ENCODE peak calls at places on chromosomes 16 and 17, in eight cellular contexts. One of them, this sample, is unnamed. For H3K4me1, the result is how much of the 10 kb centered on the place peaks cover.

GRCh38 chr16:30437511-30438046 is 7.7 kb upstream of the DCTPP1 start:
- DNase-seq in thyroid gland: peak
- DNase-seq in heart right ventricle: no peak
- DNase-seq in upper lobe of right lung: no peak
- DNase-seq in effector memory CD4-positive, alpha-beta T cell: no peak
- DNase-seq in esophagus squamous epithelium: no peak
- DNase-seq in endothelial cell of umbilical vein: no peak
- DNase-seq in suprapubic skin: no peak
- DNase-seq in this sample: no peak

GRCh38 chr17:67322039-67322787 is 44.2 kb downstream of the PSMD12 start:
- DNase-seq in thyroid gland: no peak
- DNase-seq in heart right ventricle: no peak
- DNase-seq in upper lobe of right lung: no peak
- DNase-seq in effector memory CD4-positive, alpha-beta T cell: no peak
- DNase-seq in esophagus squamous epithelium: no peak
- DNase-seq in endothelial cell of umbilical vein: no peak
- DNase-seq in suprapubic skin: no peak
- DNase-seq in this sample: no peak

GRCh38 chr17:51486091-51486490 is 225.7 kb downstream of the UTP18 start:
- DNase-seq in thyroid gland: peak
- DNase-seq in heart right ventricle: no peak
- DNase-seq in upper lobe of right lung: no peak
- DNase-seq in effector memory CD4-positive, alpha-beta T cell: no peak
- DNase-seq in esophagus squamous epithelium: no peak
- DNase-seq in endothelial cell of umbilical vein: no peak
- DNase-seq in suprapubic skin: no peak
- DNase-seq in this sample: no peak

GRCh38 chr16:88306411-88306810 is 76.3 kb upstream of the ZNF469 start:
- DNase-seq in thyroid gland: no peak
- DNase-seq in heart right ventricle: no peak
- DNase-seq in upper lobe of right lung: no peak
- DNase-seq in effector memory CD4-positive, alpha-beta T cell: no peak
- DNase-seq in esophagus squamous epithelium: no peak
- DNase-seq in endothelial cell of umbilical vein: no peak
- DNase-seq in suprapubic skin: no peak
- DNase-seq in this sample: no peak

GRCh38 chr17:2259769-2260536 is 43.6 kb downstream of the SMG6 start:
- DNase-seq in thyroid gland: no peak
- DNase-seq in heart right ventricle: no peak
- DNase-seq in upper lobe of right lung: no peak
- DNase-seq in effector memory CD4-positive, alpha-beta T cell: peak
- DNase-seq in esophagus squamous epithelium: no peak
- DNase-seq in endothelial cell of umbilical vein: no peak
- DNase-seq in suprapubic skin: no peak
- DNase-seq in this sample: no peak

GRCh38 chr17:27929990-27930389 is 36.8 kb upstream of the LYRM9 start:
- DNase-seq in thyroid gland: no peak
- DNase-seq in heart right ventricle: no peak
- DNase-seq in upper lobe of right lung: no peak
- DNase-seq in effector memory CD4-positive, alpha-beta T cell: no peak
- DNase-seq in esophagus squamous epithelium: no peak
- DNase-seq in endothelial cell of umbilical vein: no peak
- DNase-seq in suprapubic skin: no peak
- DNase-seq in this sample: no peak

GRCh38 chr16:20074089-20074956 is 633 bp upstream of the GPR139 start:
- DNase-seq in thyroid gland: no peak
- DNase-seq in heart right ventricle: no peak
- DNase-seq in upper lobe of right lung: no peak
- DNase-seq in effector memory CD4-positive, alpha-beta T cell: no peak
- DNase-seq in esophagus squamous epithelium: no peak
- DNase-seq in endothelial cell of umbilical vein: no peak
- DNase-seq in suprapubic skin: no peak
- DNase-seq in this sample: no peak

GRCh38 chr16:11682655-11683096 is 14.4 kb downstream of the SNN start:
- DNase-seq in thyroid gland: no peak
- DNase-seq in heart right ventricle: no peak
- DNase-seq in upper lobe of right lung: no peak
- DNase-seq in effector memory CD4-positive, alpha-beta T cell: no peak
- DNase-seq in esophagus squamous epithelium: no peak
- DNase-seq in endothelial cell of umbilical vein: no peak
- DNase-seq in suprapubic skin: no peak
- DNase-seq in this sample: no peak

GRCh38 chr17:82151106-82151957 is 53.3 kb upstream of the FASN start:
- DNase-seq in thyroid gland: no peak
- DNase-seq in heart right ventricle: no peak
- DNase-seq in upper lobe of right lung: no peak
- DNase-seq in effector memory CD4-positive, alpha-beta T cell: no peak
- DNase-seq in esophagus squamous epithelium: no peak
- DNase-seq in endothelial cell of umbilical vein: no peak
- DNase-seq in suprapubic skin: no peak
- DNase-seq in this sample: no peak

GRCh38 chr17:73401911-73402310 is 90.1 kb upstream of the CDC42EP4 start:
- DNase-seq in thyroid gland: no peak
- DNase-seq in heart right ventricle: peak
- DNase-seq in upper lobe of right lung: no peak
- DNase-seq in effector memory CD4-positive, alpha-beta T cell: no peak
- DNase-seq in esophagus squamous epithelium: no peak
- DNase-seq in endothelial cell of umbilical vein: no peak
- DNase-seq in suprapubic skin: no peak
- DNase-seq in this sample: no peak

GRCh38 chr16:12613131-12613991 is 190.3 kb downstream of the CPPED1 start:
- DNase-seq in thyroid gland: no peak
- DNase-seq in heart right ventricle: no peak
- DNase-seq in upper lobe of right lung: no peak
- DNase-seq in effector memory CD4-positive, alpha-beta T cell: no peak
- DNase-seq in esophagus squamous epithelium: no peak
- DNase-seq in endothelial cell of umbilical vein: peak
- DNase-seq in suprapubic skin: no peak
- DNase-seq in this sample: no peak

GRCh38 chr17:51857052-51857593 is 301.4 kb downstream of the CA10 start:
- DNase-seq in thyroid gland: no peak
- DNase-seq in heart right ventricle: no peak
- DNase-seq in upper lobe of right lung: no peak
- DNase-seq in effector memory CD4-positive, alpha-beta T cell: no peak
- DNase-seq in esophagus squamous epithelium: no peak
- DNase-seq in endothelial cell of umbilical vein: no peak
- DNase-seq in suprapubic skin: no peak
- DNase-seq in this sample: no peak

GRCh38 chr16:20844054-20844453 is 37.7 kb downstream of the REXO5 start:
- DNase-seq in thyroid gland: no peak
- DNase-seq in heart right ventricle: no peak
- DNase-seq in upper lobe of right lung: no peak
- DNase-seq in effector memory CD4-positive, alpha-beta T cell: no peak
- DNase-seq in esophagus squamous epithelium: no peak
- DNase-seq in endothelial cell of umbilical vein: no peak
- DNase-seq in suprapubic skin: no peak
- DNase-seq in this sample: no peak

GRCh38 chr16:85712841-85713240 is 24.1 kb upstream of the GINS2 start:
- DNase-seq in thyroid gland: no peak
- DNase-seq in heart right ventricle: no peak
- DNase-seq in upper lobe of right lung: no peak
- DNase-seq in effector memory CD4-positive, alpha-beta T cell: no peak
- DNase-seq in esophagus squamous epithelium: no peak
- DNase-seq in endothelial cell of umbilical vein: no peak
- DNase-seq in suprapubic skin: no peak
- DNase-seq in this sample: no peak

GRCh38 chr17:9907883-9908648 is 3.0 kb upstream of the RCVRN start:
- DNase-seq in thyroid gland: no peak
- DNase-seq in heart right ventricle: no peak
- DNase-seq in upper lobe of right lung: no peak
- DNase-seq in effector memory CD4-positive, alpha-beta T cell: no peak
- DNase-seq in esophagus squamous epithelium: no peak
- DNase-seq in endothelial cell of umbilical vein: no peak
- DNase-seq in suprapubic skin: no peak
- DNase-seq in this sample: no peak

DNA sequence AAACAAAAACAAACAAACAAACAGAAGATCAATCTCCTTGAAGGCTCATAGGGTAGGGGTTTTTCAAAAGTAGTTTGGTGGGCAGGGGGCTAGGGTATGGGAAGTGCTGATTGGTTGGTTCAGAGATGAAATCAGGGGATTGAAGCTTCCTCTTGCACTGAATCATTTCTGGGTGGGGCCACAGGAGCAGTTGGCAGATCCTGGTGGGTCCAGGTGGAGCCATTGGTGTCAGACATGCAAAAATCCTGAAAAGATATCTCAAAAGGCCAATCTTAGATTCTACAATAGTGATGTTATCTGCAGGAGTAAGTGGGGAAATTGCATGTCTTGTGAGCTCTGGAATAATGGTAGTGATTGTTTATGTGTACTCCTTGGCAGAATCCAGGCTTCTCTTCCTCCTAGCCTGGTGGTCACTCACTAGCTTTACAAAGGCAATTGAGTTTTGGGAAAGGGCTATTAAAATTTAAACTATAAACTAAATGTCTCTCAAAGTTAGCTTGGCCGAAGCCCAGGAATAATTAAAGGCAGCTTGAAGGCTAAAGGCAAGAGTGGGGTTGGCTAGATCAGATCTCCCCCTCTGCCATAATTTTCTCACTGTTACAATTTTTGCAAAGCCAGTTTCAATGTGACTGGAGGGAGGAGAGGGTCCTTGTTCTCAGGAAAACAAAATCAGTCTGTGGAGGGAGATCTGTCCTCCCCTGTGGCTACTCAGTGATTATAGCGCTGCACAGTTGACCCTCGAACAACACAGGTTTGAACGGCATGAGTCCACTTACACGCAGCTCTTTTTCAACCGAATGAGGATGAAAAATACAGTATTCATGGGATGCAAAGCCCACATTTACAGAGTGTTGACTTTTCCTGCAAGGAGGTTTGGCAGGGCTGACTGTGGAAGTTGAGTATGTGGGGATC is 45.2 kb downstream of the RNF112 start:
- DNase-seq in thyroid gland: no peak
- DNase-seq in heart right ventricle: no peak
- DNase-seq in upper lobe of right lung: no peak
- DNase-seq in effector memory CD4-positive, alpha-beta T cell: no peak
- DNase-seq in esophagus squamous epithelium: no peak
- DNase-seq in endothelial cell of umbilical vein: no peak
- DNase-seq in suprapubic skin: no peak
- DNase-seq in this sample: no peak
- H3K27ac ChIP-seq in thyroid gland: no peak
- H3K27ac ChIP-seq in heart right ventricle: no peak
- H3K27ac ChIP-seq in upper lobe of right lung: no peak
- H3K27ac ChIP-seq in effector memory CD4-positive, alpha-beta T cell: no peak
- H3K27ac ChIP-seq in esophagus squamous epithelium: no peak
- H3K27ac ChIP-seq in endothelial cell of umbilical vein: no peak
- H3K27ac ChIP-seq in suprapubic skin: no peak
- H3K27ac ChIP-seq in this sample: no peak

DNA sequence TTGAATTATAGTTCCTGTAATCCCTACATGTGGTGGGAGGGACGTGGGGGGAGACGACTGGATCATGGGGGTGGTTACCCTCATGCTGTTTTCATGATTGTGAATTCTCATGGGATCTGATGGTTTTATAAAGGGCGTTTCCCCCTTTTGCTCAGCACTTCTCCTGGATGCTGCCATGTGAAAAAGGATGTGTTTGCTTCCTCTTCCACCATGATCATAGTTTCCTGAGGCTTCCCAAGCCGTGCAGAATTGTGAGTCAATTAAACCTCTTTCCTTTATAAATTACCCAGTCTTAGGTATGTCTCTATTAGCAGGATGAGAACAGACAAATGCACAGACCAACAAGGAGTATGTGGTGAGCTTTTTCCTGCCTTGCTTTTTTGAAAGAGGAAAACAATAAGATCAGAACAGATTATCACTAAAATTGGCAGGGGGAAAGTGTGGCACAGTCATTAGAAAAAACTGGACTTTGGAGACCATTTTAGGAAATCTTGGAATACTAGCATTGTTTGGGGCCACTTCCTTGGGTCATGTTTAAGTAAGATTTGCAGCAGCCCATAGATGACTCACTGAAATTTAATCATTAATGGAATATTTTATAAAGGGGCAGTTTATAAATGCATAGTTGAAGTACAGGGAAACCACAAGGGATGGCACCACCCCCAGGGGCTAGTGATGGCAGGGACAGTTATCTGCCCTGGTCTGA is 352.8 kb downstream of the CDH13 start:
- DNase-seq in thyroid gland: no peak
- DNase-seq in heart right ventricle: no peak
- DNase-seq in upper lobe of right lung: no peak
- DNase-seq in effector memory CD4-positive, alpha-beta T cell: no peak
- DNase-seq in esophagus squamous epithelium: no peak
- DNase-seq in endothelial cell of umbilical vein: peak
- DNase-seq in suprapubic skin: no peak
- DNase-seq in this sample: no peak
- H3K4me1 ChIP-seq in thyroid gland: under half
- H3K4me1 ChIP-seq in heart right ventricle: under half
- H3K4me1 ChIP-seq in upper lobe of right lung: under half
- H3K4me1 ChIP-seq in effector memory CD4-positive, alpha-beta T cell: under half
- H3K4me1 ChIP-seq in esophagus squamous epithelium: under half
- H3K4me1 ChIP-seq in endothelial cell of umbilical vein: under half
- H3K4me1 ChIP-seq in suprapubic skin: under half
- H3K4me1 ChIP-seq in this sample: under half

GRCh38 chr17:50279181-50279526 is 4.9 kb downstream of the TMEM92 start:
- DNase-seq in thyroid gland: no peak
- DNase-seq in heart right ventricle: no peak
- DNase-seq in upper lobe of right lung: no peak
- DNase-seq in effector memory CD4-positive, alpha-beta T cell: no peak
- DNase-seq in esophagus squamous epithelium: no peak
- DNase-seq in endothelial cell of umbilical vein: peak
- DNase-seq in suprapubic skin: no peak
- DNase-seq in this sample: no peak

GRCh38 chr17:50276588-50277356 is 2.5 kb downstream of the TMEM92 start:
- DNase-seq in thyroid gland: no peak
- DNase-seq in heart right ventricle: no peak
- DNase-seq in upper lobe of right lung: no peak
- DNase-seq in effector memory CD4-positive, alpha-beta T cell: no peak
- DNase-seq in esophagus squamous epithelium: no peak
- DNase-seq in endothelial cell of umbilical vein: no peak
- DNase-seq in suprapubic skin: no peak
- DNase-seq in this sample: no peak

GRCh38 chr17:50278526-50279180 is 4.4 kb downstream of the TMEM92 start:
- DNase-seq in thyroid gland: no peak
- DNase-seq in heart right ventricle: no peak
- DNase-seq in upper lobe of right lung: no peak
- DNase-seq in effector memory CD4-positive, alpha-beta T cell: no peak
- DNase-seq in esophagus squamous epithelium: no peak
- DNase-seq in endothelial cell of umbilical vein: no peak
- DNase-seq in suprapubic skin: no peak
- DNase-seq in this sample: no peak

GRCh38 chr17:50275279-50275678 is 1.0 kb downstream of the TMEM92 start:
- DNase-seq in thyroid gland: no peak
- DNase-seq in heart right ventricle: no peak
- DNase-seq in upper lobe of right lung: no peak
- DNase-seq in effector memory CD4-positive, alpha-beta T cell: no peak
- DNase-seq in esophagus squamous epithelium: no peak
- DNase-seq in endothelial cell of umbilical vein: no peak
- DNase-seq in suprapubic skin: no peak
- DNase-seq in this sample: no peak

GRCh38 chr17:50277357-50277754 is 3.1 kb downstream of the TMEM92 start:
- DNase-seq in thyroid gland: no peak
- DNase-seq in heart right ventricle: no peak
- DNase-seq in upper lobe of right lung: no peak
- DNase-seq in effector memory CD4-positive, alpha-beta T cell: no peak
- DNase-seq in esophagus squamous epithelium: no peak
- DNase-seq in endothelial cell of umbilical vein: no peak
- DNase-seq in suprapubic skin: no peak
- DNase-seq in this sample: no peak
- H3K4me3 ChIP-seq in thyroid gland: no peak
- H3K4me3 ChIP-seq in heart right ventricle: no peak
- H3K4me3 ChIP-seq in upper lobe of right lung: no peak
- H3K4me3 ChIP-seq in effector memory CD4-positive, alpha-beta T cell: no peak
- H3K4me3 ChIP-seq in esophagus squamous epithelium: no peak
- H3K4me3 ChIP-seq in endothelial cell of umbilical vein: no peak
- H3K4me3 ChIP-seq in suprapubic skin: no peak
- H3K4me3 ChIP-seq in this sample: no peak

GRCh38 chr17:55648086-55648485 is 74.6 kb downstream of the TMEM100 start:
- DNase-seq in thyroid gland: no peak
- DNase-seq in heart right ventricle: no peak
- DNase-seq in upper lobe of right lung: no peak
- DNase-seq in effector memory CD4-positive, alpha-beta T cell: no peak
- DNase-seq in esophagus squamous epithelium: no peak
- DNase-seq in endothelial cell of umbilical vein: no peak
- DNase-seq in suprapubic skin: no peak
- DNase-seq in this sample: no peak
- H3K27ac ChIP-seq in thyroid gland: no peak
- H3K27ac ChIP-seq in heart right ventricle: no peak
- H3K27ac ChIP-seq in upper lobe of right lung: no peak
- H3K27ac ChIP-seq in effector memory CD4-positive, alpha-beta T cell: no peak
- H3K27ac ChIP-seq in esophagus squamous epithelium: no peak
- H3K27ac ChIP-seq in endothelial cell of umbilical vein: no peak
- H3K27ac ChIP-seq in suprapubic skin: no peak
- H3K27ac ChIP-seq in this sample: no peak

This sample was measured in gastrocnemius medialis.